ENCODE peak calls at places on chromosomes 12 and 14, in five cellular contexts. One of them, this sample, is unnamed.

GRCh38 chr12:2092354-2092753 is 39.6 kb downstream of the CACNA1C start:
- DNase-seq in fibroblast of mammary gland: no peak
- DNase-seq in OCI-LY7: no peak
- DNase-seq in psoas muscle: no peak
- DNase-seq in lower leg skin: peak
- DNase-seq in this sample: no peak

GRCh38 chr12:34292736-34293625 is 270.7 kb downstream of the ALG10 start:
- DNase-seq in OCI-LY7: no peak
- DNase-seq in lower leg skin: peak
- DNase-seq in fibroblast of mammary gland: no peak
- DNase-seq in psoas muscle: peak
- DNase-seq in this sample: no peak

GRCh38 chr12:121483950-121484349 is 84.0 kb downstream of the RNF34 start:
- DNase-seq in psoas muscle: no peak
- DNase-seq in lower leg skin: no peak
- DNase-seq in fibroblast of mammary gland: no peak
- DNase-seq in OCI-LY7: no peak
- DNase-seq in this sample: no peak

GRCh38 chr14:41743140-41743539 is 136.5 kb downstream of the LRFN5 start:
- DNase-seq in fibroblast of mammary gland: no peak
- DNase-seq in psoas muscle: no peak
- DNase-seq in OCI-LY7: no peak
- DNase-seq in lower leg skin: no peak
- DNase-seq in this sample: no peak

GRCh38 chr12:51082561-51083139 is 746 bp downstream of the CSRNP2 start:
- DNase-seq in OCI-LY7: peak
- DNase-seq in lower leg skin: no peak
- DNase-seq in fibroblast of mammary gland: peak
- DNase-seq in psoas muscle: no peak
- DNase-seq in this sample: peak

GRCh38 chr14:90382491-90383125 is 14.2 kb upstream of the CALM1 start:
- DNase-seq in psoas muscle: peak
- DNase-seq in fibroblast of mammary gland: peak
- DNase-seq in OCI-LY7: peak
- DNase-seq in lower leg skin: peak
- DNase-seq in this sample: peak

GRCh38 chr14:104393199-104393897 is 186.2 kb upstream of the C14orf180 start:
- DNase-seq in lower leg skin: peak
- DNase-seq in psoas muscle: peak
- DNase-seq in OCI-LY7: no peak
- DNase-seq in fibroblast of mammary gland: no peak
- DNase-seq in this sample: no peak

GRCh38 chr12:111616177-111616623 is 17.1 kb upstream of the ATXN2 start:
- DNase-seq in OCI-LY7: no peak
- DNase-seq in fibroblast of mammary gland: peak
- DNase-seq in lower leg skin: no peak
- DNase-seq in psoas muscle: no peak
- DNase-seq in this sample: no peak

GRCh38 chr14:71371711-71372396 is 464.6 kb downstream of the PCNX1 start:
- DNase-seq in OCI-LY7: no peak
- DNase-seq in fibroblast of mammary gland: peak
- DNase-seq in lower leg skin: no peak
- DNase-seq in psoas muscle: no peak
- DNase-seq in this sample: peak

GRCh38 chr12:79409562-79409961 is 281.2 kb downstream of the PAWR start:
- DNase-seq in OCI-LY7: no peak
- DNase-seq in lower leg skin: no peak
- DNase-seq in psoas muscle: no peak
- DNase-seq in fibroblast of mammary gland: peak
- DNase-seq in this sample: no peak

GRCh38 chr14:103126873-103127304 is 3.6 kb downstream of the TNFAIP2 start:
- DNase-seq in OCI-LY7: no peak
- DNase-seq in psoas muscle: peak
- DNase-seq in fibroblast of mammary gland: no peak
- DNase-seq in lower leg skin: no peak
- DNase-seq in this sample: no peak

GRCh38 chr12:109910969-109911348 is 10.9 kb downstream of the TCHP start:
- DNase-seq in lower leg skin: no peak
- DNase-seq in OCI-LY7: peak
- DNase-seq in fibroblast of mammary gland: peak
- DNase-seq in psoas muscle: no peak
- DNase-seq in this sample: peak
- TF ChIP-seq CTCF in lower leg skin: no peak
- TF ChIP-seq CTCF in OCI-LY7: peak
- TF ChIP-seq CTCF in fibroblast of mammary gland: peak
- TF ChIP-seq CTCF in psoas muscle: no peak
- TF ChIP-seq CTCF in this sample: peak

DNA sequence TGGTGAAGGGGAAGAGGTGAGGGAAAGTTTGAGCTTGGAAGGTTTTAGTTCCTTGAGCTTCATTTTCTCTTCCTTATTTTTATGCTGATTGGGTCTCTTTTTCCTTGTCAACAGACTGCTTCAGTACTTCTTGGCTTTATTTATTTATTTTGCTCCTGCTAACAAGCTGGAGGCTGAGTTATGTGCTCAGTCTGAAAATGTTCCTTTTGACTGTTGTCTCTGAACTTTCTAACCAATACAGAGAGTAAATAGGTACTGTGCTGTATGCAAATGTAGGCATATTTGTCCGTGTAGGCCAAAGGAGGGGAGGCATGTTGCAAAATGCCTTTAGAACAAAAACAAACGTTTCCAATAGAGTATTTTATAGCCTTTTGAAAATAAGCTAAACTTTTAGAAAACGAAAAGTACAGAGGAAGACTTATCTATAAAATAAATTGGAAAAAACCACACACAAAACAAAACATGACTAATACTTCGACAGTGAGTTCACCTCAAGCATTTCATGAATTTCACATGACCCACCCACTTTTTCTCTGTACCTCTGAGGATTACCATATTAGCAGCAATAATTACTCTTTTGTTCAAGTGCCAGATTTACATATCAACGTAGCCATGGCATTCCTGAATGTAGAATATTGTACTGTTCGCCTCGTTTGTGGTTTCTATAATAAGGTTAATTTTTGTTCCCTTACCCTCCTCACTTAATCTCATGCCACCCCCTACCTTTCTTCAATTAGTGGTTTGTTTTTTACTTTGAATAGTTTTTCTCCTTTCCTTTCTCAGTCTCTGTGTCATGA is 4.7 kb upstream of the CREBL2 start:
- DNase-seq in OCI-LY7: no peak
- DNase-seq in psoas muscle: no peak
- DNase-seq in lower leg skin: no peak
- DNase-seq in fibroblast of mammary gland: peak
- DNase-seq in this sample: peak
- H3K4me3 ChIP-seq in OCI-LY7: no peak
- H3K4me3 ChIP-seq in psoas muscle: no peak
- H3K4me3 ChIP-seq in lower leg skin: no peak
- H3K4me3 ChIP-seq in fibroblast of mammary gland: no peak
- H3K4me3 ChIP-seq in this sample: peak

GRCh38 chr12:100956311-100956852 is 161.8 kb downstream of the ANO4 start:
- DNase-seq in psoas muscle: no peak
- DNase-seq in OCI-LY7: no peak
- DNase-seq in lower leg skin: no peak
- DNase-seq in fibroblast of mammary gland: no peak
- DNase-seq in this sample: no peak
- TF ChIP-seq CTCF in psoas muscle: no peak
- TF ChIP-seq CTCF in OCI-LY7: no peak
- TF ChIP-seq CTCF in lower leg skin: no peak
- TF ChIP-seq CTCF in fibroblast of mammary gland: no peak
- TF ChIP-seq CTCF in this sample: no peak

DNA sequence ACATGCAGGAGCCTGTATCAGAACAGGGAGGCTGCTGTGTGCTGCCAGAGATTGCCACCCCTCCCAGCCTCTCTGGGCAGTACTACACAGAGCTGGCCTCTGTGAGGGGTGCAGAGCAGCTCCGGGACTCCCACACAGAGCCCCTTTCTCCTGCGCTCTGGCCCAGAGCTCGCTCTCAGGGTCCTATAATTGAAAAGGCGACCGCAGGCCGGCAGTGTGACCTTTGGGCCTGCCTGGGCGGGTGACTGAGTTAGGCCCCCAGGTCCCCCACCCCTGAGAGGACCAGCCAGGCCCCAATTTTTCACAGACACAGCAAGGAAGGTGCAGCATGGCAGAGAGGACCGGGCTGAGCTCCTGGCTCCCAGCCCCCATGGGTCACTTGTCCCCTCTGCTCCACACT is 136.4 kb downstream of the ZFP36L1 start:
- DNase-seq in fibroblast of mammary gland: no peak
- DNase-seq in lower leg skin: peak
- DNase-seq in OCI-LY7: no peak
- DNase-seq in psoas muscle: no peak
- DNase-seq in this sample: no peak
- H3K4me3 ChIP-seq in fibroblast of mammary gland: no peak
- H3K4me3 ChIP-seq in lower leg skin: no peak
- H3K4me3 ChIP-seq in OCI-LY7: no peak
- H3K4me3 ChIP-seq in psoas muscle: no peak
- H3K4me3 ChIP-seq in this sample: no peak

GRCh38 chr12:8156416-8156815 is 399 bp upstream of the ZNF705A start:
- DNase-seq in OCI-LY7: no peak
- DNase-seq in lower leg skin: no peak
- DNase-seq in psoas muscle: no peak
- DNase-seq in fibroblast of mammary gland: no peak
- DNase-seq in this sample: no peak

GRCh38 chr12:8154526-8154925 is 2.3 kb upstream of the ZNF705A start:
- DNase-seq in OCI-LY7: no peak
- DNase-seq in psoas muscle: no peak
- DNase-seq in fibroblast of mammary gland: no peak
- DNase-seq in lower leg skin: no peak
- DNase-seq in this sample: peak

GRCh38 chr12:8157484-8158198 is 826 bp downstream of the ZNF705A start:
- DNase-seq in lower leg skin: no peak
- DNase-seq in psoas muscle: no peak
- DNase-seq in fibroblast of mammary gland: no peak
- DNase-seq in OCI-LY7: no peak
- DNase-seq in this sample: no peak

DNA sequence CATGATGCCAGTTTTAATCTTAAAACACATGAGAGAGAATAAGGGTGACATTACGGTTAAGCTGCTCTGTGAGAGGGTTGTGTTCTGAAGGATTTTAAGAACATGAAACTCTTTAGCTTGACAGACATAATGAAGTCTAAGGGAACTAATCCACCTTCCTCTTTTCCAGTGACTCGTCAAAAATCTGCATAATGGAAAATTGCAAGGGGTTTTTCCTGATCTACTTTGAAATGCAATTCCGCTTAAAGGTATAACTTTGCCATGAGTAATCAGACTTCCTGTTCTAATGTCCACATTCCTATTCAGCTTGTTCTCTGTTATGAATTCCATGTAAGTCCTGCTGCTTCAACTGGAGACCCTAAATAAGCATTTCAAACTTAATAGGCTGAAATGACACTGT is at the start of gene ZNF705A:
- DNase-seq in fibroblast of mammary gland: peak
- DNase-seq in lower leg skin: no peak
- DNase-seq in psoas muscle: no peak
- DNase-seq in OCI-LY7: no peak
- DNase-seq in this sample: no peak
- TF ChIP-seq CTCF in fibroblast of mammary gland: no peak
- TF ChIP-seq CTCF in lower leg skin: no peak
- TF ChIP-seq CTCF in psoas muscle: no peak
- TF ChIP-seq CTCF in OCI-LY7: no peak
- TF ChIP-seq CTCF in this sample: no peak

GRCh38 chr14:55071870-55072640 is 20.6 kb downstream of the MAPK1IP1L start:
- DNase-seq in lower leg skin: no peak
- DNase-seq in fibroblast of mammary gland: peak
- DNase-seq in OCI-LY7: peak
- DNase-seq in psoas muscle: no peak
- DNase-seq in this sample: peak
- H3K4me3 ChIP-seq in lower leg skin: no peak
- H3K4me3 ChIP-seq in fibroblast of mammary gland: no peak
- H3K4me3 ChIP-seq in OCI-LY7: peak
- H3K4me3 ChIP-seq in psoas muscle: peak
- H3K4me3 ChIP-seq in this sample: peak

GRCh38 chr14:28603606-28604005 is 163.0 kb upstream of the FOXG1 start:
- DNase-seq in fibroblast of mammary gland: peak
- DNase-seq in psoas muscle: no peak
- DNase-seq in lower leg skin: no peak
- DNase-seq in OCI-LY7: no peak
- DNase-seq in this sample: no peak

GRCh38 chr14:28613526-28613925 is 153.1 kb upstream of the FOXG1 start:
- DNase-seq in fibroblast of mammary gland: no peak
- DNase-seq in psoas muscle: no peak
- DNase-seq in lower leg skin: no peak
- DNase-seq in OCI-LY7: no peak
- DNase-seq in this sample: no peak

GRCh38 chr14:28612414-28612813 is 154.2 kb upstream of the FOXG1 start:
- DNase-seq in fibroblast of mammary gland: no peak
- DNase-seq in OCI-LY7: no peak
- DNase-seq in psoas muscle: no peak
- DNase-seq in lower leg skin: no peak
- DNase-seq in this sample: no peak

GRCh38 chr14:28608438-28608837 is 158.1 kb upstream of the FOXG1 start:
- DNase-seq in fibroblast of mammary gland: peak
- DNase-seq in psoas muscle: no peak
- DNase-seq in lower leg skin: no peak
- DNase-seq in OCI-LY7: no peak
- DNase-seq in this sample: no peak

DNA sequence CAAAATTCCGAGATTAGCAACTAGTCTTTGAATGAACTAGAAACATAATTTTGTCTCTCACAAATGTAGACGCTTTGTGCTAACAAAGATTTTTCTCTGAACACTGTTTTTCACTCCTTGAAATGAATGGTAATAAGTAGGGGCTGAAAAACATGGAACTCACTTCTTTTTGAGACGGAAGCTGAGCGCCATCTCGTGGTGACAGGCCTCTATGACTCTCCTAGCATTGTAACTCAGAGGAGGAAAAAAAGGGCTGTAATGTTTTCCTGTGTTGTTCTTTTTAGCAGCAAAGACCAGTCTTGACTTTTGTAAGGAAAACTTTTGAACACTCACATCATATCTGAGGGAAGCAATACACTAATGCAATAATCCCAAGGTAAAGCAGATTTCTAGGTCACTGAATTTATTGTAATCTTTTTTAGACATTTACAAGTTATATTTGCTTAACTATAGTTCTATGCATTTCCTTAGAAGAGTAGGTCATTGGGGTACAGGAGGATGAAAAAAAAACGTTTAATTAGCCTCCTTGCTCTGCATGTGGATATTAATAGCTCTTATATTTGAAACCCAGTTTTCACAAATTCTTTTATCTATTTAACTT is 157.3 kb upstream of the FOXG1 start:
- DNase-seq in OCI-LY7: peak
- DNase-seq in fibroblast of mammary gland: peak
- DNase-seq in lower leg skin: no peak
- DNase-seq in psoas muscle: peak
- DNase-seq in this sample: peak
- TF ChIP-seq CTCF in OCI-LY7: peak
- TF ChIP-seq CTCF in fibroblast of mammary gland: peak
- TF ChIP-seq CTCF in lower leg skin: no peak
- TF ChIP-seq CTCF in psoas muscle: peak
- TF ChIP-seq CTCF in this sample: peak